ENCODE peak calls at places on chromosomes 1 and 21, in four cellular contexts. Z is GM10248; B is central memory CD8-positive, alpha-beta T cell; K is ACHN. P is an unnamed sample.

GRCh38 chr1:205915354-205915990 is 27.8 kb downstream of the SLC26A9 start:
- DNase-seq in Z (no peak), B (no peak), K (no peak), P (no peak)

GRCh38 chr1:29532741-29533140 is 296.4 kb downstream of the PTPRU start:
- DNase-seq in B (no peak), Z (no peak), K (no peak), P (no peak)

GRCh38 chr1:36089393-36090121 is 865 bp downstream of the ADPRS start:
- DNase-seq in Z (peak; percentile 40), B (no peak), K (peak; percentile 70), P (no peak)

GRCh38 chr1:46526013-46526688 is 25.3 kb downstream of the KNCN start:
- DNase-seq in K (no peak), B (no peak), Z (no peak), P (no peak)

GRCh38 chr1:115906627-115907026 is 65.7 kb upstream of the NHLH2 start:
- DNase-seq in K (no peak), B (no peak), Z (no peak), P (no peak)

GRCh38 chr1:151408891-151409290 is 9.5 kb downstream of the PSMB4 start:
- DNase-seq in K (no peak), Z (no peak), B (no peak), P (no peak)

GRCh38 chr1:154745286-154745731 is 124.8 kb downstream of the KCNN3 start:
- DNase-seq in Z (no peak), K (no peak), B (no peak), P (no peak)

GRCh38 chr1:204127597-204128242 is 24.1 kb downstream of the ETNK2 start:
- DNase-seq in B (no peak), K (peak; percentile 70), Z (no peak), P (peak; percentile 75)

GRCh38 chr21:44869860-44870747 is 3.4 kb downstream of the PTTG1IP start:
- DNase-seq in Z (no peak), K (peak; percentile 96), B (no peak), P (peak; percentile 86)

GRCh38 chr1:30041741-30042437 is 681.5 kb downstream of the MATN1 start:
- DNase-seq in B (no peak), Z (no peak), K (no peak), P (no peak)

GRCh38 chr21:15241997-15242767 is 177.4 kb upstream of the NRIP1 start:
- DNase-seq in K (no peak), B (no peak), Z (no peak), P (no peak)

GRCh38 chr1:112054504-112054903 is 65.0 kb upstream of the KCND3 start:
- DNase-seq in Z (no peak), K (no peak), B (no peak), P (no peak)

P was measured in GM04504.